ENCODE peak calls at places on chromosomes 2 and 18, in six cellular contexts. I, U, X, O, R and F are unnamed samples.

GRCh38 chr2:10239561-10239967 is 63.1 kb upstream of the HPCAL1 start:
- DNase-seq in O (no peak), I (no peak), R (no peak), X (peak), U (no peak), F (no peak)

GRCh38 chr2:239312081-239312501 is 88.7 kb downstream of the HDAC4 start:
- DNase-seq in O (peak), R (no peak), U (no peak), I (no peak), X (peak), F (no peak)

GRCh38 chr18:42064109-42064508 is 109.1 kb downstream of the PIK3C3 start:
- DNase-seq in O (no peak), I (no peak), R (no peak), X (no peak), U (no peak), F (no peak)

GRCh38 chr2:95374916-95375471 is 27.5 kb upstream of the FAHD2A start:
- DNase-seq in O (no peak), R (peak), I (no peak), U (no peak), X (peak), F (no peak)

GRCh38 chr18:26460449-26461091 is 87.8 kb downstream of the KCTD1 start:
- DNase-seq in U (no peak), O (no peak), R (no peak), I (no peak), X (no peak), F (no peak)

GRCh38 chr2:112485849-112486248 is 3.9 kb downstream of the TTL start:
- DNase-seq in I (no peak), R (no peak), U (no peak), X (no peak), O (no peak), F (no peak)

GRCh38 chr2:230982528-230982927 is 13.4 kb upstream of the SPATA3 start:
- DNase-seq in I (no peak), R (peak), X (no peak), O (no peak), U (no peak), F (no peak)

GRCh38 chr2:203720011-203720410 is 13.6 kb downstream of the CD28 start:
- DNase-seq in X (no peak), I (no peak), U (no peak), O (no peak), R (no peak), F (no peak)

GRCh38 chr2:54672587-54673456 is 50.6 kb upstream of the EML6 start:
- DNase-seq in X (no peak), R (no peak), I (no peak), O (no peak), U (no peak), F (peak)

GRCh38 chr2:175690113-175690716 is 311.9 kb downstream of the LNPK start:
- DNase-seq in U (no peak), O (no peak), R (no peak), X (no peak), I (no peak), F (no peak)

GRCh38 chr18:42087195-42087594 is 132.2 kb downstream of the PIK3C3 start:
- DNase-seq in O (no peak), U (no peak), R (no peak), X (no peak), I (no peak), F (no peak)

GRCh38 chr2:163681765-163682164 is 54.0 kb downstream of the FIGN start:
- DNase-seq in U (no peak), I (no peak), O (no peak), X (no peak), R (no peak), F (no peak)

GRCh38 chr2:177392373-177393246 is at the start of gene AGPS:
- DNase-seq in I (peak), O (peak), X (peak), U (peak), R (peak), F (peak)

GRCh38 chr2:60267122-60267521 is 286.3 kb downstream of the BCL11A start:
- DNase-seq in I (no peak), O (no peak), R (no peak), X (no peak), U (no peak), F (no peak)

GRCh38 chr2:224363281-224363680 is 38.6 kb downstream of the FAM124B start:
- DNase-seq in X (no peak), R (no peak), I (no peak), O (no peak), U (no peak), F (no peak)

GRCh38 chr2:166375736-166376487 is at the start of gene SCN9A:
- DNase-seq in U (no peak), O (peak), R (peak), X (peak), I (no peak), F (peak)

GRCh38 chr2:19059076-19059475 is 299.3 kb downstream of the OSR1 start:
- DNase-seq in X (no peak), R (no peak), U (no peak), O (no peak), I (no peak), F (no peak)

GRCh38 chr2:218810251-218810650 is 21.4 kb downstream of the PRKAG3 start:
- DNase-seq in U (no peak), I (no peak), X (no peak), O (no peak), R (no peak), F (no peak)

GRCh38 chr2:182360012-182360662 is 66.7 kb downstream of the PDE1A start:
- DNase-seq in R (no peak), X (peak), U (no peak), I (no peak), O (no peak), F (no peak)

GRCh38 chr2:27582129-27582694 is 630 bp upstream of the ZNF512 start:
- DNase-seq in U (no peak), I (no peak), R (no peak), X (no peak), O (no peak), F (no peak)

GRCh38 chr2:117704818-117705217 is 109.7 kb upstream of the DDX18 start:
- DNase-seq in X (no peak), R (no peak), I (no peak), U (no peak), O (no peak), F (no peak)

GRCh38 chr2:189514107-189514506 is 66.5 kb downstream of the SLC40A1 start:
- DNase-seq in U (no peak), X (no peak), O (no peak), I (no peak), R (no peak), F (no peak)

GRCh38 chr2:64819774-64820688 is 166.3 kb upstream of the SERTAD2 start:
- DNase-seq in X (no peak), O (peak), U (no peak), I (peak), R (no peak), F (peak)

GRCh38 chr18:48931680-48932461 is 18.9 kb downstream of the SMAD7 start:
- DNase-seq in U (no peak), I (peak), O (peak), X (peak), R (no peak), F (no peak)

GRCh38 chr2:64770137-64770780 is 116.5 kb upstream of the SERTAD2 start:
- DNase-seq in R (no peak), X (no peak), U (no peak), I (no peak), O (no peak), F (no peak)

GRCh38 chr2:29130295-29130694 is 15.1 kb downstream of the CLIP4 start:
- DNase-seq in R (no peak), O (peak), X (no peak), I (no peak), U (no peak), F (no peak)

GRCh38 chr2:101294861-101295260 is 13.6 kb downstream of the RNF149 start:
- DNase-seq in O (no peak), I (no peak), U (no peak), R (no peak), X (no peak), F (no peak)

GRCh38 chr18:48640566-48641270 is 101.9 kb downstream of the CTIF start:
- DNase-seq in U (no peak), X (peak), O (no peak), I (no peak), R (no peak), F (no peak)